ENCODE peak calls at places on chromosomes 12 and 14, in six cellular contexts. B, R, A, N, T and W are unnamed samples.

GRCh38 chr14:51513933-51514332 is 137.8 kb upstream of the FRMD6 start:
- DNase-seq in B (no peak), R (no peak), A (no peak), N (no peak), T (no peak), W (no peak)

GRCh38 chr12:19410211-19410610 is 29.1 kb upstream of the AEBP2 start:
- DNase-seq in B (no peak), R (no peak), A (peak; percentile 28), N (no peak), T (no peak), W (no peak)

GRCh38 chr14:85948163-85948562 is 418.2 kb downstream of the FLRT2 start:
- DNase-seq in B (no peak), R (no peak), A (no peak), N (no peak), T (no peak), W (no peak)

GRCh38 chr14:89673499-89674225 is 256.6 kb upstream of the FOXN3 start:
- DNase-seq in B (no peak), R (no peak), A (no peak), N (no peak), T (no peak), W (no peak)

GRCh38 chr12:6635375-6635855 is 344 bp downstream of the LPAR5 start:
- DNase-seq in B (peak; percentile 55), R (no peak), A (no peak), N (peak; percentile 64), T (no peak), W (no peak)

GRCh38 chr12:94266390-94266789 is 118.0 kb downstream of the PLXNC1 start:
- DNase-seq in B (no peak), R (peak; percentile 2), A (no peak), N (no peak), T (no peak), W (no peak)

GRCh38 chr12:66537866-66538265 is 141.0 kb downstream of the GRIP1 start:
- DNase-seq in B (no peak), R (no peak), A (no peak), N (no peak), T (no peak), W (peak; percentile 32)

GRCh38 chr12:118900954-118901353 is 80.4 kb upstream of the SRRM4 start:
- DNase-seq in B (no peak), R (no peak), A (no peak), N (no peak), T (no peak), W (peak; percentile 36)

GRCh38 chr12:113462880-113463745 is 8.6 kb downstream of the LHX5 start:
- DNase-seq in B (no peak), R (no peak), A (no peak), N (no peak), T (no peak), W (no peak)

GRCh38 chr14:51507556-51508511 is 143.9 kb upstream of the FRMD6 start:
- DNase-seq in B (no peak), R (no peak), A (peak; percentile 95), N (no peak), T (no peak), W (no peak)

GRCh38 chr14:81582420-81582819 is 48.8 kb upstream of the SEL1L start:
- DNase-seq in B (no peak), R (no peak), A (no peak), N (no peak), T (no peak), W (no peak)

GRCh38 chr14:49992901-49993335 is 100.0 kb downstream of the ARF6 start:
- DNase-seq in B (no peak), R (no peak), A (no peak), N (no peak), T (no peak), W (no peak)

GRCh38 chr12:65891987-65892481 is 67.8 kb downstream of the HMGA2 start:
- DNase-seq in B (no peak), R (peak; percentile 98), A (no peak), N (no peak), T (peak; percentile 95), W (no peak)

GRCh38 chr14:71720978-71721624 is 211.1 kb upstream of the RGS6 start:
- DNase-seq in B (no peak), R (no peak), A (peak; percentile 77), N (no peak), T (no peak), W (peak; percentile 55)

GRCh38 chr14:52485350-52485960 is 66.8 kb downstream of the TXNDC16 start:
- DNase-seq in B (no peak), R (no peak), A (no peak), N (no peak), T (no peak), W (no peak)

GRCh38 chr12:3176754-3177153 is 99.6 kb downstream of the TSPAN9 start:
- DNase-seq in B (no peak), R (no peak), A (no peak), N (no peak), T (no peak), W (no peak)

GRCh38 chr12:22283006-22283506 is 51.5 kb downstream of the ST8SIA1 start:
- DNase-seq in B (no peak), R (peak; percentile 86), A (no peak), N (no peak), T (peak; percentile 72), W (no peak)

GRCh38 chr14:29905549-29905948 is 22.1 kb downstream of the PRKD1 start:
- DNase-seq in B (no peak), R (no peak), A (no peak), N (no peak), T (no peak), W (no peak)

GRCh38 chr12:124369055-124369900 is 74.4 kb downstream of the RFLNA start:
- DNase-seq in B (no peak), R (no peak), A (no peak), N (no peak), T (peak; percentile 40), W (no peak)

GRCh38 chr14:61561144-61561543 is 134.2 kb upstream of the HIF1A start:
- DNase-seq in B (no peak), R (no peak), A (no peak), N (no peak), T (no peak), W (no peak)

GRCh38 chr12:5439788-5440300 is 7.9 kb downstream of the NTF3 start:
- DNase-seq in B (no peak), R (no peak), A (no peak), N (no peak), T (no peak), W (no peak)